ENCODE peak calls at places on chromosome 4, in six cellular contexts. M is stimulated activated CD4-positive, alpha-beta T cell treated with anti-CD3 and anti-CD28 coated beads, Interleukin-2, amount 100 ng/mL, for 48 hours; C is CD8-positive, alpha-beta memory T cell; T is HS-5; Y is ascending aorta; D is HuH-7. A is an unnamed sample.

GRCh38 chr4:159272341-159273125 is 169.7 kb downstream of the RAPGEF2 start:
- DNase-seq in M (no peak), T (no peak), Y (no peak), D (no peak), C (no peak), A (no peak)

GRCh38 chr4:99463566-99463965 is 28.4 kb upstream of the ADH7 start:
- DNase-seq in Y (no peak), M (no peak), D (no peak), T (no peak), C (no peak), A (no peak)

GRCh38 chr4:150411527-150411926 is 170.4 kb upstream of the MAB21L2 start:
- DNase-seq in T (no peak), D (no peak), Y (no peak), C (no peak), M (no peak), A (no peak)

GRCh38 chr4:38314663-38315062 is 349.3 kb upstream of the KLF3 start:
- DNase-seq in Y (no peak), C (no peak), T (no peak), D (no peak), M (no peak), A (peak)

GRCh38 chr4:183636923-183637322 is 22.1 kb downstream of the RWDD4 start:
- DNase-seq in C (no peak), T (no peak), Y (no peak), M (no peak), D (no peak), A (no peak)

GRCh38 chr4:150248181-150248580 is 169.9 kb downstream of the DCLK2 start:
- DNase-seq in Y (no peak), T (no peak), M (no peak), D (no peak), C (no peak), A (no peak)

GRCh38 chr4:16931906-16932305 is 33.5 kb upstream of the LDB2 start:
- DNase-seq in C (no peak), D (no peak), M (no peak), T (no peak), Y (no peak), A (no peak)

GRCh38 chr4:158008551-158009218 is 164.1 kb downstream of the GASK1B start:
- DNase-seq in Y (no peak), D (no peak), T (no peak), M (no peak), C (no peak), A (no peak)

GRCh38 chr4:825063-825968 is 613 bp downstream of the CPLX1 start:
- DNase-seq in Y (no peak), M (no peak), T (no peak), D (peak), C (peak), A (peak)

GRCh38 chr4:98929341-98930267 is 671 bp upstream of the EIF4E start:
- DNase-seq in Y (peak), D (peak), C (peak), M (peak), T (peak), A (no peak)

GRCh38 chr4:112140536-112140935 is 4.7 kb upstream of the FAM241A start:
- DNase-seq in M (no peak), Y (no peak), D (peak), T (no peak), C (no peak), A (no peak)

GRCh38 chr4:174154455-174154854 is 129.0 kb downstream of the FBXO8 start:
- DNase-seq in M (no peak), C (no peak), D (no peak), T (peak), Y (no peak), A (no peak)

GRCh38 chr4:57148177-57148576 is 38.0 kb upstream of the IGFBP7 start:
- DNase-seq in Y (no peak), D (no peak), M (no peak), T (no peak), C (no peak), A (no peak)

GRCh38 chr4:79042079-79042674 is 102.9 kb upstream of the PAQR3 start:
- DNase-seq in M (no peak), T (peak), Y (no peak), D (peak), C (no peak), A (no peak)

GRCh38 chr4:184196730-184197355 is 20.8 kb downstream of the ENPP6 start:
- DNase-seq in C (no peak), D (no peak), M (no peak), Y (no peak), T (no peak), A (no peak)

GRCh38 chr4:101921370-101921769 is 130.8 kb downstream of the BANK1 start:
- DNase-seq in Y (no peak), T (no peak), M (no peak), C (no peak), D (no peak), A (no peak)

GRCh38 chr4:140372607-140373327 is 679 bp upstream of the SCOC start:
- DNase-seq in T (no peak), C (peak), D (no peak), M (peak), Y (no peak), A (no peak)

GRCh38 chr4:121253961-121254360 is 89.8 kb upstream of the TNIP3 start:
- DNase-seq in C (peak), T (no peak), M (no peak), Y (no peak), D (no peak), A (no peak)

GRCh38 chr4:182874158-182874855 is 42.9 kb downstream of the DCTD start:
- DNase-seq in Y (no peak), D (no peak), C (no peak), T (no peak), M (no peak), A (no peak)

GRCh38 chr4:186144180-186144579 is 39.7 kb downstream of the FAM149A start:
- DNase-seq in Y (no peak), D (no peak), C (no peak), T (no peak), M (no peak), A (peak)

GRCh38 chr4:108849611-108850406 is 87.0 kb upstream of the ETNPPL start:
- DNase-seq in M (no peak), D (no peak), C (no peak), Y (no peak), T (peak), A (no peak)

GRCh38 chr4:118076958-118077766 is 42.9 kb downstream of the NDST3 start:
- DNase-seq in T (no peak), M (no peak), D (peak), Y (no peak), C (no peak), A (no peak)